ENCODE peak calls at places on chromosome 7, in five cellular contexts. I is K562, Y is GM12878, W is A549, S is H1. J is an unnamed sample.

GRCh38 chr7:47622946-47623640 is 41.2 kb upstream of the TNS3 start:
- DNase-seq in I (no peak), W (no peak), Y (no peak), S (no peak), J (peak; percentile 89)

GRCh38 chr7:107384025-107384424 is 85.8 kb upstream of the GPR22 start:
- DNase-seq in W (no peak), S (no peak), I (no peak), Y (no peak), J (no peak)

GRCh38 chr7:108016841-108017775 is 14.1 kb upstream of the LAMB1 start:
- DNase-seq in I (no peak), W (peak; percentile 40), S (no peak), Y (no peak), J (peak; percentile 55)

GRCh38 chr7:132234751-132235150 is 341.5 kb downstream of the PLXNA4 start:
- DNase-seq in W (no peak), Y (no peak), S (no peak), I (no peak), J (no peak)

GRCh38 chr7:108226723-108227359 is 96.7 kb upstream of the LAMB4 start:
- DNase-seq in W (no peak), Y (no peak), I (no peak), S (no peak), J (no peak)

GRCh38 chr7:52764502-52765169 is 270.8 kb upstream of the POM121L12 start:
- DNase-seq in I (no peak), S (no peak), W (no peak), Y (no peak), J (no peak)

GRCh38 chr7:44385384-44386138 is 60.2 kb upstream of the CAMK2B start:
- DNase-seq in Y (no peak), W (no peak), I (no peak), S (no peak), J (no peak)

GRCh38 chr7:39750253-39750994 is 127.1 kb downstream of the RALA start:
- DNase-seq in Y (no peak), W (no peak), S (no peak), I (no peak), J (peak; percentile 70)

GRCh38 chr7:101913247-101913721 is 95.9 kb downstream of the CUX1 start:
- DNase-seq in W (no peak), I (no peak), Y (no peak), S (no peak), J (no peak)

GRCh38 chr7:18420758-18421157 is 74.8 kb upstream of the HDAC9 start:
- DNase-seq in S (no peak), W (no peak), Y (no peak), I (no peak), J (no peak)

GRCh38 chr7:13467111-13467547 is 522.3 kb downstream of the ETV1 start:
- DNase-seq in Y (no peak), S (no peak), W (no peak), I (no peak), J (no peak)

GRCh38 chr7:128704909-128705308 is 32.8 kb downstream of the GARIN1A start:
- DNase-seq in W (no peak), Y (no peak), I (no peak), S (no peak), J (no peak)

GRCh38 chr7:110119883-110120581 is 970.9 kb upstream of the LRRN3 start:
- DNase-seq in I (no peak), Y (no peak), S (no peak), W (no peak), J (no peak)

GRCh38 chr7:119482209-119482608 is 790.8 kb upstream of the KCND2 start:
- DNase-seq in S (peak; percentile 47), I (peak; percentile 32), Y (peak; percentile 12), W (peak; percentile 7), J (peak; percentile 32)

GRCh38 chr7:151623766-151624165 is 104.1 kb upstream of the RHEB start:
- DNase-seq in S (no peak), W (no peak), Y (no peak), I (no peak), J (no peak)

GRCh38 chr7:80136276-80137045 is 1.8 kb downstream of the GNAI1 start:
- DNase-seq in I (no peak), W (no peak), S (no peak), Y (no peak), J (no peak)

GRCh38 chr7:96414931-96415292 is 93.0 kb upstream of the SLC25A13 start:
- DNase-seq in I (peak; percentile 52), W (no peak), Y (peak; percentile 7), S (no peak), J (peak; percentile 71)

GRCh38 chr7:5397657-5398237 is 25.9 kb downstream of the TNRC18 start:
- DNase-seq in W (no peak), Y (no peak), I (no peak), S (no peak), J (no peak)

GRCh38 chr7:44757311-44757710 is 8.7 kb downstream of the ZMIZ2 start:
- DNase-seq in S (no peak), W (no peak), I (no peak), Y (no peak), J (no peak)

GRCh38 chr7:129664029-129665012 is 52.8 kb downstream of the NRF1 start:
- DNase-seq in Y (peak; percentile 11), I (peak; percentile 73), W (peak; percentile 68), S (no peak), J (peak; percentile 42)

GRCh38 chr7:105678811-105679495 is 97.7 kb upstream of the EFCAB10 start:
- DNase-seq in I (peak; percentile 50), W (no peak), S (no peak), Y (no peak), J (no peak)

GRCh38 chr7:67535590-67535989 is 539.0 kb downstream of the TYW1 start:
- DNase-seq in Y (no peak), W (no peak), I (no peak), S (no peak), J (no peak)

GRCh38 chr7:34108150-34108549 is 202.8 kb downstream of the BMPER start:
- DNase-seq in S (no peak), I (no peak), W (no peak), Y (no peak), J (no peak)

GRCh38 chr7:75843470-75844116 is 30.0 kb upstream of the CCL24 start:
- DNase-seq in S (no peak), W (no peak), Y (no peak), I (no peak), J (no peak)

GRCh38 chr7:81736088-81736487 is 33.8 kb downstream of the HGF start:
- DNase-seq in W (no peak), Y (no peak), I (no peak), S (no peak), J (no peak)

GRCh38 chr7:150778738-150779301 is 21.3 kb downstream of the TMEM176B start:
- DNase-seq in W (peak; percentile 63), I (peak; percentile 83), Y (no peak), S (peak; percentile 41), J (peak; percentile 46)

GRCh38 chr7:5445991-5446594 is 22.5 kb upstream of the TNRC18 start:
- DNase-seq in Y (no peak), W (no peak), S (no peak), I (no peak), J (peak; percentile 50)

GRCh38 chr7:7265057-7265456 is 82.7 kb downstream of the C1GALT1 start:
- DNase-seq in I (no peak), Y (no peak), W (no peak), S (no peak), J (no peak)

GRCh38 chr7:95922191-95922590 is 149.8 kb downstream of the DYNC1I1 start:
- DNase-seq in S (no peak), Y (no peak), W (no peak), I (no peak), J (no peak)

GRCh38 chr7:116030626-116031276 is at the start of gene TFEC:
- DNase-seq in Y (no peak), W (no peak), I (no peak), S (no peak), J (no peak)

DNA sequence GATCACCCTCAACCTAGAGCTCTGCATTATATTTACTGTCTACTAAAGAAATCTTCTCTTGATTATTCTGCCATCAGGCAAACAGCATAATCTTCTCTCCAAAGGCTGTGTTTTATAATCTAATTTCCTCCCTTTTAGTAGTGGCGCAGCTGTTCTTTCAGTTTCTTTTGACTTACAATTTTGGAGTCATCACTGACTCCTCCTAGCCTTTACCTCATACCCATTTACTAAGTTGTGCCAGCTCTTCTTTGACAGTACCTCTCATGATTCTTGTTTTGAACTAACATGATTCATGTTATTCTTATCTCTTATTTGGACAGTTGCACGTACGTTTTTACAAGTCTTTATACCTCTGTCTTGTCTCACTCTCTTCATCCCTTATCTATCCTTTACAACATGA is 113.0 kb downstream of the FOXP2 start:
- DNase-seq in S (no peak), Y (no peak), W (no peak), I (no peak), J (no peak)
- TF ChIP-seq RFX5 in S (no peak), Y (no peak), W (no peak), I (no peak), J (no peak)

DNA sequence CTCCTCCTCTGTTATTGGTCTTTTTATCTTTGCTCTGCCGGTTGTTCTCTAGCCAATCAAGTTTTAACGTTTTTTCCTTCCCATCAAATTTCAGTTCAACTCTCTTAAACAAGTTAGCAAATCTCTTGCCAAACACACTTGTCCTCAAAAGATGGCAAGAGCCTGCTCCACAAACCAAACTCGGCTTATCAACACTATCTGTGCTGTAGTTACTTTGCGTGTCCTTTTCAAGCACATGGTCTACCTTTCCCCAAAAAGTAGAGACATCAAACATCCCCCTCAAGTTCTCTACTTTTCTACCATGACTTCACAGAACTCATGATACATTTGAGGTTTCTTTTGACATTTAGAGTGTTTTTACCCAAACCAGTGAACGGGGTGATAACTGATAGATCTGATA is 71.2 kb downstream of the OSBPL3 start:
- DNase-seq in W (no peak), Y (no peak), S (no peak), I (no peak), J (no peak)
- H3K4me1 ChIP-seq in W (peaks cover 29% of the 10 kb centered on the region), Y (peaks cover 65% of the 10 kb centered on the region), S (no peaks in the 10 kb centered on the region), I (peaks cover 89% of the 10 kb centered on the region), J (peaks cover 40% of the 10 kb centered on the region)

GRCh38 chr7:4030346-4030745 is 651.7 kb upstream of the FOXK1 start:
- DNase-seq in W (no peak), I (no peak), Y (no peak), S (no peak), J (no peak)

GRCh38 chr7:4026941-4027340 is 655.2 kb upstream of the FOXK1 start:
- DNase-seq in W (no peak), Y (no peak), S (no peak), I (no peak), J (no peak)

GRCh38 chr7:4025694-4026615 is 656.1 kb upstream of the FOXK1 start:
- DNase-seq in W (no peak), Y (no peak), S (no peak), I (no peak), J (no peak)

GRCh38 chr7:4029941-4030340 is 652.2 kb upstream of the FOXK1 start:
- DNase-seq in S (no peak), W (no peak), I (no peak), Y (no peak), J (no peak)

DNA sequence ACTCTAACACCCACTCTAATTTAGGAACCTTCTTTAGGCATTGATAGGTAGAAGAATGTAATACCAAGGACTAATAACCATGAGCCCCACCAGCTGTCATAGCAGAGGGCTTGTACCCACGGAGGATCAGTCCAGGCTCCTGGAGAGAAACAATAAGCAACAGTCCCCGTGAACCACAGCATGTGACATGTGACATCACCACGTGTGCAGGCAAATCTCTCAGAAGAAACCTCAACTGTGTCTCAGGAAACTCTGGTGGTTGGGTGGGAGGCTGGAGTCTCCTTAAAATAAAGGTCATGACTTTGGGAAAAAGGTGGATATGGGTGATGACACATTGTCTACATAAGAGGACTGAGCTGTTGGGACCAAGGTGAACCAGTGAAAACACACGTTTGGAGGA is 653.9 kb upstream of the FOXK1 start:
- DNase-seq in W (no peak), I (no peak), Y (no peak), S (no peak), J (no peak)
- TF ChIP-seq HDAC2 in W (no peak), I (no peak), Y (no peak), S (no peak), J (no peak)

GRCh38 chr7:23468721-23469149 is 1.6 kb downstream of the IGF2BP3 start:
- DNase-seq in Y (no peak), I (peak; percentile 20), S (no peak), W (no peak), J (no peak)
- TF ChIP-seq RFX5 in Y (no peak), I (no peak), S (no peak), W (no peak), J (no peak)